ENCODE peak calls at places on chromosomes 16 and 17, in five cellular contexts. S is mammary epithelial cell, K is fibroblast of lung, L is RWPE2, T is aorta. B is an unnamed sample.

GRCh38 chr16:85832578-85833539 is 33.4 kb downstream of the COX4I1 start:
- DNase-seq in L (no peak), S (no peak), T (peak; percentile 42), K (no peak), B (no peak)

GRCh38 chr16:86664518-86665318 is 86.4 kb downstream of the FOXL1 start:
- DNase-seq in L (peak; percentile 92), T (peak; percentile 64), K (peak; percentile 96), S (peak; percentile 99), B (no peak)

GRCh38 chr17:77495575-77495974 is 354.8 kb downstream of the SEC14L1 start:
- DNase-seq in T (no peak), L (peak; percentile 33), K (no peak), S (no peak), B (peak; percentile 68)

GRCh38 chr17:49518346-49519078 is 23.4 kb downstream of the NGFR start:
- DNase-seq in S (no peak), T (no peak), K (no peak), L (no peak), B (no peak)

GRCh38 chr16:35689764-35690163 is 2230.4 kb downstream of the TP53TG3F start:
- DNase-seq in S (no peak), T (no peak), L (peak; percentile 8), K (no peak), B (peak; percentile 26)

GRCh38 chr17:50763716-50764450 is 3.4 kb downstream of the ANKRD40CL start:
- DNase-seq in K (no peak), T (no peak), L (no peak), S (no peak), B (no peak)

GRCh38 chr16:53768593-53768992 is 64.6 kb downstream of the FTO start:
- DNase-seq in S (peak; percentile 94), L (no peak), K (peak; percentile 89), T (no peak), B (no peak)

GRCh38 chr16:88534731-88535141 is 35.5 kb upstream of the ZC3H18 start:
- DNase-seq in T (peak; percentile 59), K (peak; percentile 42), S (no peak), L (no peak), B (no peak)

GRCh38 chr16:68539704-68540370 is 746 bp downstream of the ZFP90 start:
- DNase-seq in T (no peak), K (peak; percentile 22), S (peak; percentile 53), L (no peak), B (no peak)

GRCh38 chr16:88343276-88343791 is 39.4 kb upstream of the ZNF469 start:
- DNase-seq in L (no peak), T (peak; percentile 11), K (no peak), S (no peak), B (no peak)

GRCh38 chr17:62688398-62689140 is 61.1 kb downstream of the MRC2 start:
- DNase-seq in L (no peak), T (no peak), S (no peak), K (no peak), B (no peak)

GRCh38 chr17:7577327-7578199 is 1.9 kb upstream of the CD68 start:
- DNase-seq in T (no peak), K (no peak), L (no peak), S (no peak), B (no peak)

GRCh38 chr17:67212716-67213417 is 32.1 kb downstream of the HELZ start:
- DNase-seq in L (no peak), K (peak; percentile 75), S (peak; percentile 28), T (no peak), B (no peak)

GRCh38 chr16:66894948-66895696 is 14.8 kb downstream of the PDP2 start:
- DNase-seq in S (peak; percentile 60), T (peak; percentile 79), L (no peak), K (peak; percentile 81), B (no peak)

GRCh38 chr17:60901806-60902205 is 224.2 kb downstream of the BCAS3 start:
- DNase-seq in T (no peak), S (peak; percentile 1), L (no peak), K (peak; percentile 85), B (no peak)

GRCh38 chr16:79182618-79183017 is 417.9 kb downstream of the MAF start:
- DNase-seq in K (peak; percentile 62), S (no peak), T (no peak), L (no peak), B (no peak)

GRCh38 chr16:15592324-15592723 is 50.6 kb downstream of the MARF1 start:
- DNase-seq in S (no peak), K (no peak), L (no peak), T (no peak), B (no peak)

GRCh38 chr16:80092686-80093085 is 448.1 kb upstream of the DYNLRB2 start:
- DNase-seq in T (no peak), S (no peak), L (no peak), K (no peak), B (no peak)

GRCh38 chr16:2333772-2334379 is 6.7 kb downstream of the ABCA3 start:
- DNase-seq in T (no peak), S (no peak), L (no peak), K (no peak), B (peak; percentile 31)

GRCh38 chr16:30787613-30788378 is 791 bp upstream of the ZNF629 start:
- DNase-seq in K (no peak), T (no peak), L (no peak), S (no peak), B (no peak)

GRCh38 chr16:4913130-4913773 is 23.7 kb downstream of the PPL start:
- DNase-seq in S (no peak), T (no peak), K (no peak), L (no peak), B (no peak)

GRCh38 chr17:1996243-1997145 is 28.6 kb downstream of the RTN4RL1 start:
- DNase-seq in T (no peak), S (no peak), L (no peak), K (no peak), B (no peak)

GRCh38 chr17:7626956-7627249 is 718 bp downstream of the SAT2 start:
- DNase-seq in S (no peak), T (no peak), L (no peak), K (peak; percentile 10), B (no peak)

GRCh38 chr17:43674394-43674793 is 12.7 kb upstream of the MEOX1 start:
- DNase-seq in S (no peak), L (no peak), T (no peak), K (no peak), B (no peak)

GRCh38 chr17:63358111-63358839 is 87.8 kb downstream of the CYB561 start:
- DNase-seq in K (peak; percentile 75), L (no peak), S (peak; percentile 82), T (no peak), B (no peak)

GRCh38 chr16:29806096-29806579 is at the start of gene MAZ:
- DNase-seq in L (peak; percentile 94), K (peak; percentile 94), T (no peak), S (no peak), B (no peak)

GRCh38 chr17:79242393-79242792 is 167.8 kb downstream of the ENGASE start:
- DNase-seq in T (no peak), L (no peak), S (no peak), K (no peak), B (no peak)

GRCh38 chr17:63722403-63722802 is 19.2 kb downstream of the STRADA start:
- DNase-seq in K (no peak), T (no peak), L (no peak), S (no peak), B (no peak)

DNA sequence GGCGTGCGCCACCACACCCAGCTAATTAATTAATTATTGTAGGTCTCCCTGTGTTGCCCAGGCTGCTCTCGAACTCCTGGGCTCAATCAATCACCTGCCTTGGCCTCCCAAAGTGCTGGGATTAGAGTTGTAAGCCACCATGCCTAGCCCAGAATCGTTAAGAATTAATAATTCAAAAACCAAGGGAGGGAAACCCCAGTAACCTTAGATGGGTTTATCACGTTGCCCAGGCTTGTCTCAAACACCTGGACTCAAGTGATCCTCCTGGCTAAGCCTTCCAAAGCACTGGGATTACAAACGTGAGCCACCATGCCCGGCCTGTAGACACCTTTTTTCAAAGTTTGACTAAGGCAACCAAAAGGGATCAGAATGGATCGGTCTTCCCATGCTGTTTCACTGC is 21.6 kb downstream of the CD300LF start:
- DNase-seq in T (no peak), K (no peak), S (no peak), L (peak; percentile 7), B (no peak)
- H3K27ac ChIP-seq in T (no peak overlapping the region), K (no peak overlapping the region), S (no peak overlapping the region), L (no peak overlapping the region), B (no peak overlapping the region)

DNA sequence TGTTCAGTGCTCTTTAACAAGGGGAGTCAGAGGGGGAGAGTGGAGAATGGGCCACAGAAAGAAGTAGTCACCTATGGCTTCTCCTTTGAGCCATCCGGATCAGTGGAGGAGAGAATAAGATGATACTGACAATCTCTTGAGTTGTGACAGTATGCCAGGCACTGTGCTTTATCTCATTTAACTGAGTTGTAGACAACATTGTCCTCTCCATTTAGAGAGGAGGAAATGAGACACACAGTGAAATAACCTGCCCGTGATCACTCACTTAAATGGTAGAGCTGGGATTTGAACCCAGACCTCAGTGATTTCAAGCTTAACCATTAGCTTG is 17.8 kb upstream of the EEF2K start:
- DNase-seq in T (no peak), L (no peak), S (no peak), K (no peak), B (no peak)
- H3K27ac ChIP-seq in T (no peak overlapping the region), L (no peak overlapping the region), S (no peak overlapping the region), K (no peak overlapping the region), B (peak overlapping the region; percentile 22)

DNA sequence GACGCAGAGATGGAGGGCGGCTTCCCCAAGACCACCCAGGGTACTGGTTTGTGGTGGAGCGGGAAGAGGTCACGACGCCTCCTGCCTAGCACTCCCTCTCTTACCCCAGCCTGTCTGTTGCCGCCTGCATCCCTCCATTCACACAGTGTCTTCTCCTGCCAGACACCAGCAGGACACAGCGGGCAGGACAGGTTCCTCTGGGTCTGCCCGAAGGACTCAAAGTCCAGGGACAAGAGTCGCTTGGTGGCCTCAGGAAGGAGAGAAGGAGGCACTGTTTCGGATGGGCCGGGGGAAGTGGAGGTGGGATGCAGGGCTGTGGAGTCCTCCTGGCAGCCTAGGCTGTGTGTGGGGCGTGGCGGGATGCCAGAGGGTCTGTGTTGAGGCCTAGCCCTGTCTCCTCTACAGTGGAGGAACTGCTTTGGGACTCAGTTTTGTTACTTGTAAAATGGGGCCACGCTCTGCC is 19.6 kb upstream of the TNS4 start:
- DNase-seq in T (no peak), K (no peak), S (no peak), L (peak; percentile 37), B (peak; percentile 67)
- H3K27ac ChIP-seq in T (no peak overlapping the region), K (peak overlapping the region; percentile 78), S (peak overlapping the region; percentile 100), L (peak overlapping the region; percentile 100), B (no peak overlapping the region)

DNA sequence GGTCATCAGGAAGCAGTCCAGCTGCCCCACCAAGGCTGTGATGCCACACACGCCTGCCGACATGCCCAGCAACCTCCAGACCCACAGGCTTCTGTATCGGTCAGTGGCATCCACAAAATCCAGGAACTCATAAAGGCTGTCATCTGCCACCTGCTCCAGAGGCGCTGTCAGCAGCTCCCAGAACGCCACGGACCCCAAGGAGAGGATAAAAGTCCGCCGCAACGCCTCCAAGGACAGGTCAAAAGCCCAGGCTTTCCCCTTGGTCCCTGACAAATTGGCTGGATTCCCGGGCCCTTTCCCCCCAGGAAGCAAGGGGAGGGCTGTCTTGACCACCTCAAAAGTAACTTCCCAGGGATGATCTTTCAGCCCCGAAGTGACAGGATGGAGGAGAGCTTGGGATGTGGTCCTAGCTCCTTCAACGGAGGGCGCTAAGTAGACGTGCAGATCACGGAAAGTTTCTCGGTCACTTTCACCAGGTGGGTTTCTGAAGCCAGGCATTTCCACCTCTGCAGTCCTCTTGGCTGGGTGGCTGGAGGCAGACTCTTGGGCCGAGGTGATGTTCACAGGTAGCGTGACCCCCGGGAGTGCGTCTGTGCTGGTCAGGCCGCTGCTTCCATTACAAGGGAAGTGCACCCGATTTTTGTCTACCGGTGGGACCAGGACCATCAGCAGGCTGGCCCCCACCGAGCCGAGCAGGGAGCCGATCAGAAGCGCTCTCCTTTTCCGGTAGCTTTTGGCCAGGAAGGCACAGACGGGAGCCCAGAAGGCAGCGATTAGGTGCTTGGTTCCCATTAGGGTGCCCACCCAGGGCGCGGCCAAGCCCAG is 777 bp downstream of the MFSD6L start:
- DNase-seq in T (no peak), L (no peak), K (no peak), S (no peak), B (peak; percentile 64)
- H3K27ac ChIP-seq in T (no peak overlapping the region), L (no peak overlapping the region), K (no peak overlapping the region), S (no peak overlapping the region), B (no peak overlapping the region)